ENCODE peak calls at places on chromosomes 1 and 21, in four cellular contexts. W, D, H and C are unnamed samples.

GRCh38 chr1:33470495-33471012 is 1.9 kb upstream of the ZSCAN20 start:
- DNase-seq in W (peak), H (peak), D (peak), C (peak)

GRCh38 chr1:63152572-63152971 is 169.8 kb upstream of the FOXD3 start:
- DNase-seq in W (no peak), H (no peak), D (no peak), C (no peak)

GRCh38 chr1:31571340-31572295 is 4.7 kb upstream of the TINAGL1 start:
- DNase-seq in D (no peak), H (no peak), W (no peak), C (peak)

GRCh38 chr1:215744419-215744818 is 177.3 kb downstream of the KCTD3 start:
- DNase-seq in W (no peak), D (no peak), H (no peak), C (no peak)

GRCh38 chr1:46535063-46535462 is 16.4 kb downstream of the KNCN start:
- DNase-seq in H (peak), D (no peak), W (no peak), C (no peak)

GRCh38 chr21:40765771-40766170 is 81.2 kb downstream of the DSCAM start:
- DNase-seq in W (no peak), H (no peak), D (no peak), C (no peak)

GRCh38 chr1:181324797-181325616 is 158.3 kb upstream of the CACNA1E start:
- DNase-seq in H (peak), W (no peak), D (no peak), C (peak)

GRCh38 chr1:231533240-231533639 is 4.8 kb downstream of the TSNAX start:
- DNase-seq in W (no peak), D (no peak), H (no peak), C (no peak)

GRCh38 chr1:18293291-18293690 is 185.7 kb downstream of the IGSF21 start:
- DNase-seq in H (no peak), W (no peak), D (no peak), C (no peak)

GRCh38 chr1:221335161-221336101 is 406.5 kb downstream of the DUSP10 start:
- DNase-seq in W (no peak), D (no peak), H (peak), C (no peak)

GRCh38 chr1:117653732-117654484 is 48.1 kb downstream of the TENT5C start:
- DNase-seq in W (peak), H (no peak), D (no peak), C (no peak)

GRCh38 chr1:198173832-198174231 is 17.0 kb downstream of the NEK7 start:
- DNase-seq in D (no peak), W (no peak), H (no peak), C (no peak)

GRCh38 chr1:111621050-111621449 is 1.5 kb downstream of the RAP1A start:
- DNase-seq in D (no peak), W (no peak), H (no peak), C (no peak)

GRCh38 chr1:226665505-226666163 is 73.4 kb downstream of the ITPKB start:
- DNase-seq in H (no peak), W (no peak), D (no peak), C (no peak)

GRCh38 chr1:93615201-93616150 is 66.2 kb downstream of the BCAR3 start:
- DNase-seq in W (peak), H (peak), D (no peak), C (peak)

GRCh38 chr1:228867093-228867950 is 132.0 kb downstream of the RHOU start:
- DNase-seq in D (no peak), W (no peak), H (no peak), C (no peak)

GRCh38 chr1:151968058-151968457 is 25.6 kb downstream of the S100A10 start:
- DNase-seq in H (peak), D (no peak), W (no peak), C (peak)

GRCh38 chr1:165215676-165216075 is 140.8 kb downstream of the LMX1A start:
- DNase-seq in W (no peak), D (no peak), H (no peak), C (no peak)

GRCh38 chr1:180168786-180169640 is 14.3 kb downstream of the QSOX1 start:
- DNase-seq in D (peak), W (no peak), H (peak), C (peak)